ENCODE peak calls at places on chromosomes 11 and 22, in seven cellular contexts. V, J, C, N, H, P and W are unnamed samples.

GRCh38 chr11:13000721-13001120 is 8.4 kb upstream of the RASSF10 start:
- DNase-seq in V (no peak), J (no peak), C (no peak), N (no peak), H (no peak), P (no peak), W (no peak)

GRCh38 chr22:42270178-42270511 is 308 bp downstream of the TCF20 start:
- DNase-seq in V (no peak), J (peak), C (peak), N (peak), H (no peak), P (no peak), W (no peak)

GRCh38 chr11:83599066-83599465 is 312.9 kb upstream of the CCDC90B start:
- DNase-seq in V (no peak), J (no peak), C (no peak), N (no peak), H (no peak), P (no peak), W (no peak)

GRCh38 chr22:23034621-23035556 is 35.4 kb upstream of the GNAZ start:
- DNase-seq in V (no peak), J (no peak), C (no peak), N (no peak), H (no peak), P (no peak), W (no peak)

GRCh38 chr11:105878510-105878909 is 143.5 kb downstream of the MSANTD4 start:
- DNase-seq in V (no peak), J (no peak), C (no peak), N (no peak), H (no peak), P (no peak), W (no peak)

GRCh38 chr11:116232364-116232801 is 540.4 kb downstream of the BUD13 start:
- DNase-seq in V (no peak), J (no peak), C (no peak), N (no peak), H (no peak), P (no peak), W (no peak)

GRCh38 chr22:17808688-17809403 is 34.6 kb upstream of the BID start:
- DNase-seq in V (no peak), J (no peak), C (no peak), N (no peak), H (no peak), P (no peak), W (no peak)

GRCh38 chr11:56917708-56918450 is 70.8 kb upstream of the OR5AK2 start:
- DNase-seq in V (no peak), J (no peak), C (no peak), N (no peak), H (no peak), P (no peak), W (no peak)

GRCh38 chr11:81596709-81597108 is 1137.0 kb downstream of the FAM181B start:
- DNase-seq in V (no peak), J (no peak), C (no peak), N (no peak), H (no peak), P (no peak), W (no peak)

GRCh38 chr11:44606472-44606871 is 41.0 kb downstream of the CD82 start:
- DNase-seq in V (no peak), J (no peak), C (no peak), N (no peak), H (no peak), P (no peak), W (no peak)

GRCh38 chr11:126265801-126266200 is 2.9 kb downstream of the SRPRA start:
- DNase-seq in V (no peak), J (peak), C (no peak), N (no peak), H (no peak), P (no peak), W (no peak)
- TF ChIP-seq CTCF in V (no peak), J (peak), C (no peak), N (no peak), H (no peak), P (peak), W (no peak)

GRCh38 chr11:125085301-125086081 is 22.4 kb downstream of the SLC37A2 start:
- DNase-seq in V (no peak), J (no peak), C (no peak), N (no peak), H (no peak), P (no peak), W (no peak)
- TF ChIP-seq CTCF in V (no peak), J (no peak), C (no peak), N (no peak), H (no peak), P (no peak), W (no peak)

GRCh38 chr11:123640677-123641494 is 13.5 kb downstream of the SCN3B start:
- DNase-seq in V (no peak), J (peak), C (peak), N (peak), H (no peak), P (peak), W (no peak)

GRCh38 chr11:123642435-123642834 is 12.0 kb downstream of the SCN3B start:
- DNase-seq in V (no peak), J (no peak), C (no peak), N (no peak), H (no peak), P (no peak), W (no peak)

GRCh38 chr11:123640029-123640428 is 14.4 kb downstream of the SCN3B start:
- DNase-seq in V (no peak), J (no peak), C (no peak), N (no peak), H (no peak), P (no peak), W (no peak)

GRCh38 chr11:123645576-123645975 is 8.8 kb downstream of the SCN3B start:
- DNase-seq in V (no peak), J (no peak), C (no peak), N (no peak), H (no peak), P (no peak), W (no peak)

DNA sequence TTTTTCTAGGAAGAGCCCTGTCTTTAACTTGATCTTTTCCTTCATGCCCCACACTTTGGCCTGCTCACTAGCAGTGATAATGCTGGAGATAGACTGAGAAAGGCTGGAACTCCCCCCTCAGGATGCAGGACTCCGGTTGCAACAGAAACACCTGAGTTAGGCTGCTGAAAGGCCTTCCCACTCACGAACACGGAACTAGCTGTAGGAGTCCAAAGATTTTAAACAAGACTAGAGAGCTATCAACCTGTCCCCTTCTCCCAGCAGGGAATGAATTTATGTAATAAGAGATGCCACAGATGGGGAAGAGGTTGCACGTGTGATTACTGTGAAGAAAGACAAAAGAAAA is 13.0 kb downstream of the SCN3B start:
- DNase-seq in V (no peak), J (no peak), C (no peak), N (no peak), H (no peak), P (no peak), W (no peak)
- TF ChIP-seq CTCF in V (no peak), J (no peak), C (no peak), N (no peak), H (no peak), P (no peak), W (no peak)

DNA sequence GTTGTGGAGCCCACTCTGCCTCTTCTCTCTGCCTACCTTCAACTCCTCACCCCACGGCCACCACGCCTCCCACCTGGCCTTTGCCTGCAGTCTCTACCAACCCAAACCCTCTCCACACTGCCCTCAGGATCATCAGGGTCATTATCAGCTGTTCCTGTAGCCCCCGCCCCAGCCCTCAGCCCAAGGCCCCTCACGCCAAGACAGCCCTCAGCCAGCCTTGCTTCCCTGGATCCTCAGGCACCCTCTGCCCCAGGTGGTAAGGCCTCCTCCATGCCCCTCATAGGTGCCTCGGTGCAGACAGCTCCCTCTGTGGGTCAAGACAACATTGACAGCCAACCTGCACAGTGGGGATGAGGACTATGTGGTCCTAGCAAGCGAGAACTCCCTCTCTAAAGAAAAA is 1.7 kb downstream of the SBF1 start:
- DNase-seq in V (no peak), J (peak), C (peak), N (no peak), H (no peak), P (no peak), W (no peak)
- TF ChIP-seq CTCF in V (peak), J (peak), C (no peak), N (no peak), H (peak), P (peak), W (peak)

DNA sequence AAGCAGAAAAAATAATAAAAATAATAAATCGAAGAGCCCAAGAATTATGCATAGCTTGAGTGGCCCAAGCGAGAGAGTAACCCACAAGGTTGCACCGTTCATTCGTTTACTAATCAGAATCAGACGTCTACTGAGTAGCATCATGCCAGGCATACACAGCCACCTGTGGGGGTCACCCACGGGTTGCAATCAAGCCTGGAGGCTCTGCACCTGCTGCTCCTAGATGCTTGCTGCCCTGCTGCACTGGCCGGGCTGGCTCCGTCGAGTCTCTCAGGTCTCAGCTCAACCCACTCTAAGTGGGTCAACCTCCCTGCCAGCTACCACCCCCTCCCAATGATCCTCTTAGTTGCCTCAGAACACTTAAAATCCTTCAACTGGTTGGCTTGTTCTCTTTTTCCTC is 2.0 kb upstream of the TESMIN start:
- DNase-seq in V (no peak), J (no peak), C (no peak), N (no peak), H (no peak), P (no peak), W (no peak)
- TF ChIP-seq CTCF in V (no peak), J (no peak), C (no peak), N (no peak), H (no peak), P (no peak), W (no peak)

GRCh38 chr11:15580775-15581095 is 466.0 kb downstream of the INSC start:
- DNase-seq in V (no peak), J (no peak), C (no peak), N (no peak), H (no peak), P (no peak), W (no peak)
- TF ChIP-seq CTCF in V (no peak), J (no peak), C (no peak), N (no peak), H (no peak), P (no peak), W (no peak)